ENCODE peak calls at places on chromosomes 1 and 21, in nine cellular contexts. One of them, this sample, is unnamed.
A peak's percentile ranks its signal among the peaks of the same experiment; 100 is the strongest.

GRCh38 chr1:168347630-168348029 is 67.0 kb downstream of the TBX19 start:
- DNase-seq in activated CD4-positive, alpha-beta T cell treated with anti-CD3 and anti-CD28 coated beads, Interleukin-2, amount 50 U/mL, for 24 hours: no peak
- DNase-seq in AG08396: no peak
- DNase-seq in HFF-Myc: no peak
- DNase-seq in dorsolateral prefrontal cortex: no peak
- DNase-seq in MCF 10A: no peak
- DNase-seq in right cardiac atrium: no peak
- DNase-seq in PC-3: no peak
- DNase-seq in tibial nerve: no peak
- DNase-seq in this sample: no peak

GRCh38 chr1:193700710-193701355 is 514.4 kb upstream of the B3GALT2 start:
- DNase-seq in activated CD4-positive, alpha-beta T cell treated with anti-CD3 and anti-CD28 coated beads, Interleukin-2, amount 50 U/mL, for 24 hours: no peak
- DNase-seq in AG08396: no peak
- DNase-seq in HFF-Myc: no peak
- DNase-seq in dorsolateral prefrontal cortex: no peak
- DNase-seq in MCF 10A: peak; percentile 66
- DNase-seq in right cardiac atrium: no peak
- DNase-seq in PC-3: peak; percentile 81
- DNase-seq in tibial nerve: no peak
- DNase-seq in this sample: no peak

GRCh38 chr1:160546942-160547341 is 23.9 kb upstream of the SLAMF6 start:
- DNase-seq in activated CD4-positive, alpha-beta T cell treated with anti-CD3 and anti-CD28 coated beads, Interleukin-2, amount 50 U/mL, for 24 hours: no peak
- DNase-seq in AG08396: no peak
- DNase-seq in HFF-Myc: no peak
- DNase-seq in dorsolateral prefrontal cortex: no peak
- DNase-seq in MCF 10A: no peak
- DNase-seq in right cardiac atrium: peak; percentile 61
- DNase-seq in PC-3: no peak
- DNase-seq in tibial nerve: no peak
- DNase-seq in this sample: no peak

GRCh38 chr1:68384321-68384813 is 65.4 kb downstream of the RPE65 start:
- DNase-seq in activated CD4-positive, alpha-beta T cell treated with anti-CD3 and anti-CD28 coated beads, Interleukin-2, amount 50 U/mL, for 24 hours: no peak
- DNase-seq in AG08396: peak; percentile 88
- DNase-seq in HFF-Myc: peak; percentile 98
- DNase-seq in dorsolateral prefrontal cortex: no peak
- DNase-seq in MCF 10A: peak; percentile 98
- DNase-seq in right cardiac atrium: no peak
- DNase-seq in PC-3: peak; percentile 98
- DNase-seq in tibial nerve: no peak
- DNase-seq in this sample: peak; percentile 44

GRCh38 chr1:3119748-3120524 is 50.9 kb downstream of the PRDM16 start:
- DNase-seq in activated CD4-positive, alpha-beta T cell treated with anti-CD3 and anti-CD28 coated beads, Interleukin-2, amount 50 U/mL, for 24 hours: no peak
- DNase-seq in AG08396: no peak
- DNase-seq in HFF-Myc: no peak
- DNase-seq in dorsolateral prefrontal cortex: no peak
- DNase-seq in MCF 10A: no peak
- DNase-seq in right cardiac atrium: no peak
- DNase-seq in PC-3: no peak
- DNase-seq in tibial nerve: no peak
- DNase-seq in this sample: no peak

GRCh38 chr21:28207776-28208175 is 784.9 kb downstream of the LTN1 start:
- DNase-seq in activated CD4-positive, alpha-beta T cell treated with anti-CD3 and anti-CD28 coated beads, Interleukin-2, amount 50 U/mL, for 24 hours: no peak
- DNase-seq in AG08396: peak; percentile 53
- DNase-seq in HFF-Myc: peak; percentile 85
- DNase-seq in dorsolateral prefrontal cortex: no peak
- DNase-seq in MCF 10A: peak; percentile 28
- DNase-seq in right cardiac atrium: no peak
- DNase-seq in PC-3: peak; percentile 77
- DNase-seq in tibial nerve: no peak
- DNase-seq in this sample: no peak

GRCh38 chr1:32893198-32894018 is 7.1 kb downstream of the HPCA start:
- DNase-seq in activated CD4-positive, alpha-beta T cell treated with anti-CD3 and anti-CD28 coated beads, Interleukin-2, amount 50 U/mL, for 24 hours: no peak
- DNase-seq in AG08396: peak; percentile 66
- DNase-seq in HFF-Myc: no peak
- DNase-seq in dorsolateral prefrontal cortex: no peak
- DNase-seq in MCF 10A: no peak
- DNase-seq in right cardiac atrium: peak; percentile 77
- DNase-seq in PC-3: no peak
- DNase-seq in tibial nerve: no peak
- DNase-seq in this sample: no peak

GRCh38 chr1:198750081-198750480 is 111.2 kb downstream of the PTPRC start:
- DNase-seq in activated CD4-positive, alpha-beta T cell treated with anti-CD3 and anti-CD28 coated beads, Interleukin-2, amount 50 U/mL, for 24 hours: no peak
- DNase-seq in AG08396: no peak
- DNase-seq in HFF-Myc: no peak
- DNase-seq in dorsolateral prefrontal cortex: no peak
- DNase-seq in MCF 10A: no peak
- DNase-seq in right cardiac atrium: no peak
- DNase-seq in PC-3: no peak
- DNase-seq in tibial nerve: no peak
- DNase-seq in this sample: no peak

GRCh38 chr1:46401964-46402626 is 8.0 kb downstream of the FAAH start:
- DNase-seq in activated CD4-positive, alpha-beta T cell treated with anti-CD3 and anti-CD28 coated beads, Interleukin-2, amount 50 U/mL, for 24 hours: no peak
- DNase-seq in AG08396: peak; percentile 92
- DNase-seq in HFF-Myc: peak; percentile 64
- DNase-seq in dorsolateral prefrontal cortex: peak; percentile 68
- DNase-seq in MCF 10A: peak; percentile 97
- DNase-seq in right cardiac atrium: peak; percentile 85
- DNase-seq in PC-3: peak; percentile 56
- DNase-seq in tibial nerve: peak; percentile 75
- DNase-seq in this sample: peak; percentile 76

GRCh38 chr1:207049054-207049453 is 2.0 kb downstream of the YOD1 start:
- DNase-seq in activated CD4-positive, alpha-beta T cell treated with anti-CD3 and anti-CD28 coated beads, Interleukin-2, amount 50 U/mL, for 24 hours: no peak
- DNase-seq in AG08396: no peak
- DNase-seq in HFF-Myc: no peak
- DNase-seq in dorsolateral prefrontal cortex: no peak
- DNase-seq in MCF 10A: no peak
- DNase-seq in right cardiac atrium: no peak
- DNase-seq in PC-3: no peak
- DNase-seq in tibial nerve: no peak
- DNase-seq in this sample: no peak

GRCh38 chr1:179709841-179710329 is 33.2 kb upstream of the FAM163A start:
- DNase-seq in activated CD4-positive, alpha-beta T cell treated with anti-CD3 and anti-CD28 coated beads, Interleukin-2, amount 50 U/mL, for 24 hours: no peak
- DNase-seq in AG08396: no peak
- DNase-seq in HFF-Myc: peak; percentile 27
- DNase-seq in dorsolateral prefrontal cortex: no peak
- DNase-seq in MCF 10A: no peak
- DNase-seq in right cardiac atrium: peak; percentile 61
- DNase-seq in PC-3: no peak
- DNase-seq in tibial nerve: no peak
- DNase-seq in this sample: no peak

This sample was measured in H54.